ENCODE peak calls at places on chromosomes 1 and 21, in nine cellular contexts. O is NCI-H1105 treated with DMSO at 0.1 percent for 48 hours, Q is HL-60, T is NCI-H1092, L is fibroblast of mammary gland, B is hypothalamus, V is activated T-cell treated with anti-CD3 and anti-CD28 coated beads for 1 hour, I is GM04504, U is memory B cell. X is an unnamed sample.

GRCh38 chr1:29824025-29824424 is 587.7 kb downstream of the PTPRU start:
- DNase-seq in O (no peak), Q (no peak), T (no peak), L (no peak), B (no peak), V (no peak), I (no peak), U (no peak), X (no peak)

GRCh38 chr1:219555031-219555667 is 57.8 kb downstream of the ZC3H11B start:
- DNase-seq in O (no peak), Q (no peak), T (no peak), L (peak; percentile 7), B (no peak), V (no peak), I (no peak), U (no peak), X (no peak)

GRCh38 chr21:46188226-46189212 is 4.3 kb upstream of the SPATC1L start:
- DNase-seq in O (no peak), Q (no peak), T (no peak), L (peak; percentile 69), B (no peak), V (no peak), I (peak; percentile 43), U (no peak), X (peak; percentile 35)

GRCh38 chr1:155976062-155976912 is 2.1 kb downstream of the ARHGEF2 start:
- DNase-seq in O (peak; percentile 89), Q (peak; percentile 93), T (peak; percentile 86), L (peak; percentile 68), B (no peak), V (peak; percentile 70), I (no peak), U (no peak), X (peak; percentile 61)

GRCh38 chr1:39852214-39852791 is 31.0 kb downstream of the TRIT1 start:
- DNase-seq in O (peak; percentile 71), Q (no peak), T (no peak), L (peak; percentile 9), B (no peak), V (no peak), I (no peak), U (no peak), X (no peak)

GRCh38 chr1:178726545-178726944 is 1.5 kb downstream of the RALGPS2 start:
- DNase-seq in O (no peak), Q (no peak), T (no peak), L (no peak), B (no peak), V (no peak), I (no peak), U (no peak), X (peak; percentile 13)

GRCh38 chr1:31523769-31524168 is 52.5 kb upstream of the TINAGL1 start:
- DNase-seq in O (no peak), Q (peak; percentile 87), T (no peak), L (peak; percentile 7), B (no peak), V (no peak), I (no peak), U (no peak), X (no peak)

GRCh38 chr1:203519053-203519770 is 25.3 kb downstream of the OPTC start:
- DNase-seq in O (no peak), Q (no peak), T (no peak), L (no peak), B (no peak), V (no peak), I (no peak), U (no peak), X (no peak)

GRCh38 chr1:230113605-230114241 is 46.7 kb downstream of the GALNT2 start:
- DNase-seq in O (no peak), Q (no peak), T (no peak), L (peak; percentile 99), B (no peak), V (no peak), I (peak; percentile 78), U (no peak), X (peak; percentile 93)

GRCh38 chr1:176774224-176774623 is 311.2 kb downstream of the PAPPA2 start:
- DNase-seq in O (no peak), Q (no peak), T (no peak), L (no peak), B (no peak), V (no peak), I (no peak), U (no peak), X (no peak)

GRCh38 chr1:169112241-169112640 is 5.8 kb downstream of the ATP1B1 start:
- DNase-seq in O (no peak), Q (peak; percentile 42), T (no peak), L (no peak), B (no peak), V (no peak), I (no peak), U (no peak), X (no peak)

GRCh38 chr21:42107881-42108553 is 36.9 kb downstream of the UMODL1 start:
- DNase-seq in O (peak; percentile 47), Q (peak; percentile 68), T (peak; percentile 43), L (peak; percentile 48), B (no peak), V (peak; percentile 59), I (no peak), U (peak; percentile 71), X (peak; percentile 20)

GRCh38 chr1:110119843-110120242 is 7.6 kb downstream of the UBL4B start:
- DNase-seq in O (no peak), Q (no peak), T (no peak), L (no peak), B (no peak), V (no peak), I (no peak), U (no peak), X (no peak)

GRCh38 chr1:214446772-214447556 is 104.4 kb downstream of the PTPN14 start:
- DNase-seq in O (peak; percentile 0), Q (no peak), T (no peak), L (peak; percentile 95), B (no peak), V (no peak), I (peak; percentile 89), U (no peak), X (peak; percentile 96)

GRCh38 chr1:231069333-231069732 is 29.3 kb upstream of the FAM89A start:
- DNase-seq in O (no peak), Q (no peak), T (no peak), L (no peak), B (no peak), V (no peak), I (no peak), U (no peak), X (no peak)

GRCh38 chr1:110594466-110595076 is 11.6 kb downstream of the KCNA2 start:
- DNase-seq in O (no peak), Q (no peak), T (no peak), L (no peak), B (peak; percentile 30), V (no peak), I (no peak), U (no peak), X (no peak)

GRCh38 chr1:99552215-99552614 is 93.7 kb upstream of the PALMD start:
- DNase-seq in O (no peak), Q (no peak), T (no peak), L (no peak), B (no peak), V (no peak), I (no peak), U (no peak), X (no peak)

GRCh38 chr1:4485878-4486277 is 168.5 kb upstream of the AJAP1 start:
- DNase-seq in O (no peak), Q (no peak), T (no peak), L (no peak), B (no peak), V (no peak), I (no peak), U (no peak), X (no peak)

GRCh38 chr1:246961939-246962373 is 30.2 kb upstream of the AHCTF1 start:
- DNase-seq in O (no peak), Q (peak; percentile 88), T (no peak), L (peak; percentile 51), B (no peak), V (no peak), I (no peak), U (no peak), X (peak; percentile 44)

GRCh38 chr1:114756009-114756892 is 1.5 kb downstream of the CSDE1 start:
- DNase-seq in O (no peak), Q (no peak), T (no peak), L (peak; percentile 3), B (no peak), V (no peak), I (no peak), U (no peak), X (no peak)

GRCh38 chr21:42571391-42572150 is 57.9 kb downstream of the SLC37A1 start:
- DNase-seq in O (peak; percentile 56), Q (no peak), T (peak; percentile 77), L (no peak), B (no peak), V (no peak), I (no peak), U (no peak), X (no peak)

GRCh38 chr21:37463083-37463780 is 96.7 kb downstream of the DYRK1A start:
- DNase-seq in O (peak; percentile 49), Q (no peak), T (no peak), L (peak; percentile 67), B (no peak), V (no peak), I (no peak), U (no peak), X (peak; percentile 67)

GRCh38 chr1:54120698-54121481 is 31.9 kb downstream of the CDCP2 start:
- DNase-seq in O (no peak), Q (no peak), T (no peak), L (peak; percentile 27), B (no peak), V (no peak), I (no peak), U (no peak), X (no peak)

GRCh38 chr21:41054206-41054605 is 113.8 kb upstream of the BACE2 start:
- DNase-seq in O (no peak), Q (no peak), T (peak; percentile 19), L (no peak), B (no peak), V (no peak), I (no peak), U (no peak), X (no peak)

GRCh38 chr1:117213046-117213445 is 2.3 kb upstream of the VTCN1 start:
- DNase-seq in O (no peak), Q (no peak), T (no peak), L (no peak), B (no peak), V (no peak), I (no peak), U (no peak), X (no peak)